ENCODE peak calls at places on chromosome 21, in four cellular contexts. J is tibial artery, O is IMR-90, W is iPS DF 6.9. X is an unnamed sample.

GRCh38 chr21:19853709-19854575 is 1144.3 kb upstream of the NCAM2 start:
- DNase-seq in J (no peak), O (no peak), W (no peak), X (no peak)

GRCh38 chr21:35635261-35635660 is 425.1 kb downstream of the SETD4 start:
- DNase-seq in J (no peak), O (peak), W (no peak), X (no peak)

GRCh38 chr21:15908187-15908586 is 178.4 kb downstream of the USP25 start:
- DNase-seq in J (no peak), O (peak), W (no peak), X (no peak)

GRCh38 chr21:40416572-40416971 is 430.4 kb downstream of the DSCAM start:
- DNase-seq in J (no peak), O (no peak), W (no peak), X (no peak)

GRCh38 chr21:35046880-35047229 is 2.2 kb downstream of the RUNX1 start:
- DNase-seq in J (peak), O (no peak), W (no peak), X (no peak)

GRCh38 chr21:32364387-32364786 is 28.4 kb downstream of the URB1 start:
- DNase-seq in J (no peak), O (no peak), W (no peak), X (no peak)

GRCh38 chr21:36551326-36551725 is 71.4 kb upstream of the CLDN14 start:
- DNase-seq in J (no peak), O (no peak), W (no peak), X (no peak)

GRCh38 chr21:17613242-17613676 is 558 bp upstream of the BTG3 start:
- DNase-seq in J (peak), O (no peak), W (no peak), X (peak)

GRCh38 chr21:26788783-26789182 is 56.4 kb downstream of the ADAMTS1 start:
- DNase-seq in J (peak), O (peak), W (no peak), X (no peak)

GRCh38 chr21:25541042-25541441 is 66.2 kb downstream of the MRPL39 start:
- DNase-seq in J (no peak), O (no peak), W (no peak), X (no peak)

GRCh38 chr21:15732290-15732995 is 2.7 kb downstream of the USP25 start:
- DNase-seq in J (no peak), O (peak), W (no peak), X (peak)

GRCh38 chr21:33588485-33589335 is at the start of gene DONSON:
- DNase-seq in J (peak), O (peak), W (peak), X (peak)

GRCh38 chr21:34557261-34557660 is 45.3 kb upstream of the KCNE1 start:
- DNase-seq in J (no peak), O (no peak), W (no peak), X (no peak)

GRCh38 chr21:26412831-26413329 is 160.2 kb downstream of the CYYR1 start:
- DNase-seq in J (no peak), O (no peak), W (no peak), X (no peak)

GRCh38 chr21:43916691-43917514 is 51.9 kb downstream of the AGPAT3 start:
- DNase-seq in J (no peak), O (peak), W (no peak), X (peak)

GRCh38 chr21:35512321-35512720 is 463.2 kb upstream of the RUNX1 start:
- DNase-seq in J (no peak), O (peak), W (no peak), X (no peak)

GRCh38 chr21:36654341-36654740 is 44.6 kb upstream of the SIM2 start:
- DNase-seq in J (no peak), O (no peak), W (no peak), X (no peak)

GRCh38 chr21:27796106-27796505 is 829.2 kb upstream of the ADAMTS5 start:
- DNase-seq in J (no peak), O (peak), W (no peak), X (peak)

GRCh38 chr21:34892196-34892595 is 156.9 kb downstream of the RUNX1 start:
- DNase-seq in J (no peak), O (peak), W (no peak), X (no peak)

GRCh38 chr21:31005019-31005418 is 33.3 kb downstream of the KRTAP19-8 start:
- DNase-seq in J (no peak), O (no peak), W (no peak), X (peak)

GRCh38 chr21:37032877-37033471 is 26.5 kb downstream of the RIPPLY3 start:
- DNase-seq in J (no peak), O (peak), W (no peak), X (no peak)

GRCh38 chr21:33247596-33247995 is 17.9 kb downstream of the IFNAR2 start:
- DNase-seq in J (no peak), O (no peak), W (no peak), X (no peak)

GRCh38 chr21:33975548-33976081 is 60.0 kb upstream of the ATP5PO start:
- DNase-seq in J (no peak), O (peak), W (no peak), X (no peak)

GRCh38 chr21:27329255-27329851 is 362.5 kb upstream of the ADAMTS5 start:
- DNase-seq in J (no peak), O (peak), W (no peak), X (no peak)

GRCh38 chr21:27555996-27556395 is 589.1 kb upstream of the ADAMTS5 start:
- DNase-seq in J (no peak), O (no peak), W (no peak), X (peak)

GRCh38 chr21:27622636-27623035 is 655.7 kb upstream of the ADAMTS5 start:
- DNase-seq in J (no peak), O (no peak), W (no peak), X (no peak)

GRCh38 chr21:34771512-34772028 is 102.8 kb downstream of the CLIC6 start:
- DNase-seq in J (no peak), O (peak), W (no peak), X (no peak)

GRCh38 chr21:39025198-39025597 is 158.1 kb downstream of the PSMG1 start:
- DNase-seq in J (no peak), O (no peak), W (no peak), X (no peak)

GRCh38 chr21:39021475-39021832 is 161.8 kb downstream of the PSMG1 start:
- DNase-seq in J (no peak), O (no peak), W (no peak), X (no peak)

GRCh38 chr21:39024538-39024937 is 158.7 kb downstream of the PSMG1 start:
- DNase-seq in J (no peak), O (no peak), W (no peak), X (no peak)

GRCh38 chr21:39022035-39022900 is 161.0 kb downstream of the PSMG1 start:
- DNase-seq in J (no peak), O (no peak), W (no peak), X (no peak)

GRCh38 chr21:39022901-39023693 is 160.2 kb downstream of the PSMG1 start:
- DNase-seq in J (no peak), O (peak), W (no peak), X (peak)
- H3K4me3 ChIP-seq in J (peak), O (no peak), W (no peak), X (no peak)

DNA sequence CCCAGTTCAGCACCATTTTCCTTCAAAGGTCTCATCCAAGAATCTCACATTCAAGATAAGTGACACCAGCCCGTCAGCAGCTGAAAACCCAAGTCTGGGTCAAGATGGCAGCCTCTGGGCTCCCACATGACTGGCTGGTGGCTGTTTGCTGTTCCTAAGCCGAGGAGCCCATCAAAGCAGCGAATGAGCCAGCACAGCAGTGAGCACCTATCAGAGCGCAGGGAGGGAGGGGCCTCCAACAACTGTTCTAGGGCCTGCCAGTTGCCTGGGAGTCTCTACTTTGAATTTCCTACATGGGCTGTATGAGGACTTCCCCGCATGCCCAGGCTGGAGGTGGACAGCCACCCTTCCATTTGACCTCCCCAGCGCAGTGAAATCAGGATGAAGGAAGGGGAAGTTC is 102.7 kb downstream of the ADARB1 start:
- DNase-seq in J (no peak), O (no peak), W (no peak), X (no peak)
- H3K27ac ChIP-seq in J (no peak), O (no peak), W (no peak), X (no peak)

GRCh38 chr21:14683021-14683420 is 136.9 kb upstream of the SAMSN1 start:
- DNase-seq in J (no peak), O (no peak), W (no peak), X (no peak)

GRCh38 chr21:14685568-14685967 is 139.5 kb upstream of the SAMSN1 start:
- DNase-seq in J (no peak), O (no peak), W (no peak), X (no peak)

GRCh38 chr21:14686466-14687276 is 140.6 kb upstream of the SAMSN1 start:
- DNase-seq in J (no peak), O (no peak), W (no peak), X (no peak)

GRCh38 chr21:14687277-14687642 is 141.1 kb upstream of the SAMSN1 start:
- DNase-seq in J (no peak), O (no peak), W (no peak), X (no peak)

DNA sequence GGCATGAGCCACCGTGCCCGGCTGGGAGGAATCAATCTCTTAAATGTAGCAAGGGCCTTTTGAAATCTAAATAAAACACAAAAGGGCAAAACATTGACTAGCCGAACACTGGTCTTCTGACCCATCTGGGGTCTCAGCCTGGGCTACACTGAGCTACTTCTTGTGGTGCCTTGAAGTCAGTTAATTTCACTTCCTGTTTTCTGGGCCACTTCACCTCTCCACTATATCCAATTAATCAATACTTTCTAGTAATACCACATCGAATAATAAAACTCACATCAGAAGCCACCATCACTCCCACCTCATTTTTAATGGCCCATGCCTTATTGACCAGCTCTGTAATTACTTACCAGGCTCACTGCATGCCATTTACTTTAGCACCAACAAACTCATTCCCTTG is 138.0 kb upstream of the SAMSN1 start:
- DNase-seq in J (no peak), O (no peak), W (no peak), X (no peak)
- H3K4me3 ChIP-seq in J (no peak), O (no peak), W (no peak), X (no peak)

GRCh38 chr21:41726630-41726969 is 40.3 kb downstream of the RIPK4 start:
- DNase-seq in J (no peak), O (no peak), W (no peak), X (no peak)

GRCh38 chr21:41727784-41728763 is 38.8 kb downstream of the RIPK4 start:
- DNase-seq in J (no peak), O (no peak), W (no peak), X (no peak)

GRCh38 chr21:41726058-41726558 is 40.7 kb downstream of the RIPK4 start:
- DNase-seq in J (peak), O (no peak), W (no peak), X (no peak)

GRCh38 chr21:41725421-41726021 is 41.3 kb downstream of the RIPK4 start:
- DNase-seq in J (no peak), O (no peak), W (no peak), X (no peak)

DNA sequence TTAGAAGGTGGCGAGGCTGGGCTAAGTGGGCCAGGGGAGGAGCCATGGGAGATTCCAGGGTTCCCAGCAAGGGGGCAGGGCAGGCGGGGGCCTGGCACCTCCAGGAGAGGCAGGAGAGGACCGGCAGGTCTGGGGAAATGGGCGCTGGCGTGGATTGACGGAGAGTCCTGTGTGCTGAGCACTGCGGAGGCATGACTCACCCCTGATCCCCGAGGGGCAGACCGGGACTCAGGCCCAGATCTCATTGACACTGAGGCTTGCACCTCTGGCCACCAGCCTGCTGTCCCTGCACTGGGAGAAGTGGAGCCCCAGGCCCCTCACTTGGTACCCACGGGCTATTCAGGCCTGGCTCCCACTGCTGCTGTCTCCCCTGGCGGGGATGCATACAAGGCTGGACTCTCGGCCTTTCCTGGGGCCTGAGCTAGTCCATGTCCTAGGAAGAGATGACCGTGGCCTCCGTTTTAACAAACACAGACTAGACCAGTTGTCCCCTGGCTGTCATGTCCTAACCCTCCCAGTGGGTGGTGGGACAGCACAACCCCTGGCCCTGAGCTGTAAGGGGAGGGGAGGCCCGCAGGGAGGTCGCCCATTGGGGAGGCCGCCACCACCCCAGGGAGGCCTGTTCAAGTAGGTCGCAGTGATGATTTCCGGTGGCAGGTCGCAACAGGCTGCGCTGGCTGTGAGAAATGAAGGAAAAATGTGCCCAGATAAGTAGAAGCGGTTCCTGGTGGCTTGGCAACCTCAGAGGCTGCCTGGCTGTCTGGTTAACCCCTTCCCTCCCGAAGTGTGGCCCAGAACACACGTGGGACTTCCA is 39.7 kb downstream of the RIPK4 start:
- DNase-seq in J (peak), O (peak), W (no peak), X (peak)
- H3K27ac ChIP-seq in J (peak), O (no peak), W (no peak), X (no peak)

DNA sequence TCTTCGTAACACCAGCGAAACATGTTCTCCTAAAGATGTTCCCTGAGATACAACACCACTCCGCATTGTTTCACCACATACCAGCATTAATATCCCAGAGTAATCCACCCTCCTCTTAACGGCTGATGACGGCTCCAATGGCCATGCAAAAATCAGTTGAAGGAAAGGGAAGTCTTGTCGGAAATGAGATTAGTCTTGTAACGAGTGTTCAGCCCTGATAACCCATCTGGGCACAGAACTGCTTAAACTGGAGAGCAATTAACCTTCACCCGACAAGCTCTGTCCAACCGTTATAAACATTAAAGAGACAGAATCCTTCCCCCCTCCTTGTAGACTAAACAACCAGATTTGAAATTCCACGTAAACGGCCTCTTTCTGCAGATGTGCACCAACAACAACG is 21.9 kb downstream of the ERG start:
- DNase-seq in J (no peak), O (no peak), W (no peak), X (peak)
- H3K4me3 ChIP-seq in J (no peak), O (no peak), W (no peak), X (no peak)

GRCh38 chr21:42754270-42754933 is 101.0 kb downstream of the PDE9A start:
- DNase-seq in J (no peak), O (no peak), W (no peak), X (no peak)
- H3K27ac ChIP-seq in J (no peak), O (no peak), W (no peak), X (no peak)

DNA sequence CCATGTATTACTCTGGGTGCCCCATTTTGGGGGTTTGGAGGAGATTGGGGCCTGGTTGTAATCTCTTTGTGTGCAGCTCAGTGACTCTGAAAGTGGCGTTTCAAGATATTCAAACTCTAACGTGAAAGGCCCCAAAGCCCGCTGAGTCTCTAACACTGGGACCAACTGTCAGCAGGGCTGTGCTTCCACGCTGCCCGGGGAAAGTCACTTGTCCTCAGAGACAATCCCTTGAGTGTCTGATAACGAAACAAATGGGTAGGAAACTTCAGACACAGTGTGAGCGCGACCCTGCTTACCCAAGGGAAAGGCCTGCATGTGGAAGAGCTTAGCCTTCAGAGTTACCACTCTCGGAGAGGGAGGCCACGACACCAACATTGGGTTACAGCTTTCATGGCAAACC is 832 bp downstream of the UBASH3A start:
- DNase-seq in J (no peak), O (no peak), W (no peak), X (peak)
- H3K4me3 ChIP-seq in J (no peak), O (no peak), W (no peak), X (no peak)

DNA sequence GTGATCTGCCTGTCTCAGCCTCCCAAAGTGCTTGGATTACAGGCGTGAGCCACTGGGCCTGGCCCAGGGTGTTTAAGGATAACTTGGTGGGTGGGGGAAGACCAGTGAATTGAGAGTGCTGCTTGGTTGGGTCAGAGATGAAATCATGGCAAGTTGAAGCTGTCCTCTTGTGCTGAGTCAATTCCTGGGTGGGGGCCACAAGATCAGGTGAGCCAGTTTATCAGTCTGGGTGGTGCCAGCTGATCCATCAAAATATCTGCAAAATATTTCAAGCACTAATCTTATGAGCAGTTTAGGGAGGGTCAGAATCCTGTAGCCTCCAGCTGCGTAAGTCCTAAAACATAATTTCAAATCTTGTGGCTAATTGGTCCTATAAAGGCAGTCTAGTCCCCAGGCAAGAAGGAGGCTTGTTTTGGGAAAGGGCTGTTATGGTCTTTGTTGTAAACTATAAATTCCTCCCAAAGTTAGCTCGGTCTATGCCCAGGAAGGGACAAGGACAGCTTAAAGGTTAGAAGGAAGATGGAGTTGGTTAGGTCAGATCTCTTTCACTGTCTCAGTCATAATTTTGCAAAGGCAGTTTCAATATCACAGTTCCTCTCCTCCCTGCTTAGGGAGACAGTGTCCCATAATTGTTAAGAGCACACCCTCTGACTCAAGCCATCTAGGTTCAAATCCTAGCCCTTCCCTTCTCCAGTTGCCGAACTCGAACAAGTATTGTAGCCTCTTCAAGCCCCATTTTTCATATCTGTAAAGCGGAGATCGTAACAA is 66.8 kb upstream of the BACH1 start:
- DNase-seq in J (no peak), O (no peak), W (no peak), X (no peak)
- H3K27ac ChIP-seq in J (no peak), O (no peak), W (no peak), X (no peak)

GRCh38 chr21:29311802-29312201 is 13.1 kb downstream of the BACH1 start:
- DNase-seq in J (no peak), O (no peak), W (no peak), X (no peak)
- H3K4me3 ChIP-seq in J (no peak), O (no peak), W (no peak), X (no peak)

X was measured in cardiac muscle cell.